ENCODE peak calls at places on chromosomes 7 and 10, in six cellular contexts. O, C, D, J, L and R are unnamed samples. For H3K9me3 and H3K4me1, the result is how much of the 10 kb centered on the place peaks cover.

GRCh38 chr10:119522747-119523426 is 19.6 kb downstream of the RGS10 start:
- DNase-seq in O (peak), C (no peak), D (no peak), J (no peak), L (no peak), R (no peak)

GRCh38 chr10:110138197-110138812 is 69.1 kb upstream of the MXI1 start:
- DNase-seq in O (no peak), C (no peak), D (peak), J (no peak), L (no peak), R (no peak)

GRCh38 chr10:71484352-71484751 is 87.6 kb downstream of the CDH23 start:
- DNase-seq in O (no peak), C (no peak), D (no peak), J (no peak), L (peak), R (no peak)

GRCh38 chr10:12041766-12042408 is 722 bp downstream of the UPF2 start:
- DNase-seq in O (no peak), C (no peak), D (peak), J (peak), L (no peak), R (no peak)

GRCh38 chr10:117541405-117541908 is 1.1 kb upstream of the EMX2 start:
- DNase-seq in O (no peak), C (no peak), D (no peak), J (no peak), L (no peak), R (peak)

GRCh38 chr7:51344406-51344805 is 27.8 kb upstream of the COBL start:
- DNase-seq in O (peak), C (no peak), D (no peak), J (no peak), L (no peak), R (no peak)

GRCh38 chr10:114694735-114695134 is 36.7 kb upstream of the ABLIM1 start:
- DNase-seq in O (no peak), C (no peak), D (peak), J (peak), L (no peak), R (no peak)

GRCh38 chr10:113424304-113424721 is 128.5 kb upstream of the HABP2 start:
- DNase-seq in O (no peak), C (no peak), D (no peak), J (no peak), L (peak), R (peak)

GRCh38 chr7:37982423-37982822 is 62.0 kb downstream of the EPDR1 start:
- DNase-seq in O (peak), C (no peak), D (no peak), J (no peak), L (no peak), R (peak)

GRCh38 chr10:51733061-51733460 is 33.7 kb upstream of the CSTF2T start:
- DNase-seq in O (no peak), C (no peak), D (no peak), J (no peak), L (no peak), R (no peak)

GRCh38 chr10:103254538-103255325 is 9.0 kb downstream of the RPEL1 start:
- DNase-seq in O (no peak), C (no peak), D (no peak), J (no peak), L (no peak), R (no peak)

GRCh38 chr7:17661982-17662585 is 278.2 kb downstream of the SNX13 start:
- DNase-seq in O (no peak), C (no peak), D (no peak), J (no peak), L (no peak), R (no peak)

GRCh38 chr7:4895766-4896165 is 12.2 kb upstream of the RADIL start:
- DNase-seq in O (no peak), C (no peak), D (no peak), J (no peak), L (no peak), R (no peak)

GRCh38 chr10:121413951-121414350 is 184.3 kb downstream of the FGFR2 start:
- DNase-seq in O (no peak), C (no peak), D (no peak), J (no peak), L (no peak), R (no peak)

GRCh38 chr10:98676895-98677294 is 230.2 kb upstream of the HPS1 start:
- DNase-seq in O (no peak), C (no peak), D (no peak), J (no peak), L (no peak), R (no peak)

GRCh38 chr10:23516530-23516929 is 77.7 kb downstream of the OTUD1 start:
- DNase-seq in O (no peak), C (no peak), D (no peak), J (no peak), L (no peak), R (no peak)

GRCh38 chr10:98572594-98572993 is 125.9 kb upstream of the HPS1 start:
- DNase-seq in O (no peak), C (no peak), D (no peak), J (no peak), L (no peak), R (no peak)

GRCh38 chr10:30581779-30582380 is 47.7 kb downstream of the LYZL2 start:
- DNase-seq in O (no peak), C (no peak), D (peak), J (peak), L (no peak), R (no peak)

GRCh38 chr10:131710142-131710861 is 190.5 kb upstream of the PPP2R2D start:
- DNase-seq in O (no peak), C (no peak), D (no peak), J (no peak), L (no peak), R (no peak)

GRCh38 chr10:17216217-17216900 is 11.7 kb upstream of the VIM start:
- DNase-seq in O (no peak), C (no peak), D (no peak), J (peak), L (no peak), R (peak)

GRCh38 chr10:129123428-129123827 is 343.6 kb upstream of the MGMT start:
- DNase-seq in O (no peak), C (no peak), D (no peak), J (no peak), L (no peak), R (no peak)

GRCh38 chr7:117157121-117157870 is 165.6 kb downstream of the WNT2 start:
- DNase-seq in O (peak), C (no peak), D (no peak), J (no peak), L (peak), R (peak)

GRCh38 chr7:18873674-18874341 is 243.6 kb downstream of the TWIST1 start:
- DNase-seq in O (no peak), C (no peak), D (no peak), J (no peak), L (no peak), R (no peak)

GRCh38 chr7:155680124-155680523 is 35.7 kb downstream of the RBM33 start:
- DNase-seq in O (no peak), C (no peak), D (no peak), J (no peak), L (no peak), R (no peak)

GRCh38 chr10:100970076-100970913 is 991 bp downstream of the SEMA4G start:
- DNase-seq in O (no peak), C (peak), D (peak), J (peak), L (no peak), R (no peak)

GRCh38 chr7:96998333-96998732 is 7.0 kb upstream of the DLX6 start:
- DNase-seq in O (no peak), C (no peak), D (no peak), J (no peak), L (no peak), R (no peak)

GRCh38 chr10:73992899-73993788 is 4.8 kb upstream of the VCL start:
- DNase-seq in O (no peak), C (no peak), D (no peak), J (no peak), L (no peak), R (no peak)

GRCh38 chr7:111679944-111680343 is 117.7 kb upstream of the IMMP2L start:
- DNase-seq in O (no peak), C (no peak), D (no peak), J (no peak), L (no peak), R (no peak)

GRCh38 chr7:25847331-25848070 is 304.5 kb upstream of the NFE2L3 start:
- DNase-seq in O (no peak), C (no peak), D (no peak), J (no peak), L (no peak), R (no peak)

GRCh38 chr10:128280271-128280670 is 154.0 kb upstream of the MKI67 start:
- DNase-seq in O (no peak), C (no peak), D (no peak), J (no peak), L (no peak), R (no peak)

GRCh38 chr10:60410970-60411369 is 21.3 kb upstream of the ANK3 start:
- DNase-seq in O (no peak), C (no peak), D (no peak), J (no peak), L (no peak), R (no peak)

GRCh38 chr7:97015279-97015678 is 9.4 kb downstream of the DLX5 start:
- DNase-seq in O (no peak), C (no peak), D (no peak), J (no peak), L (no peak), R (no peak)

GRCh38 chr7:17195576-17195975 is 102.9 kb upstream of the AHR start:
- DNase-seq in O (no peak), C (no peak), D (no peak), J (no peak), L (no peak), R (no peak)

GRCh38 chr7:17986826-17987225 is 40.8 kb downstream of the PRPS1L1 start:
- DNase-seq in O (no peak), C (no peak), D (no peak), J (no peak), L (no peak), R (no peak)

GRCh38 chr10:124917168-124917938 is 24.6 kb upstream of the ZRANB1 start:
- DNase-seq in O (peak), C (peak), D (peak), J (peak), L (peak), R (peak)

GRCh38 chr10:110006358-110007170 is 1.2 kb upstream of the ADD3 start:
- DNase-seq in O (peak), C (no peak), D (no peak), J (peak), L (peak), R (peak)

GRCh38 chr10:3570855-3571266 is 214.1 kb downstream of the KLF6 start:
- DNase-seq in O (no peak), C (no peak), D (no peak), J (no peak), L (peak), R (no peak)

GRCh38 chr7:50306491-50307367 is 2.2 kb downstream of the IKZF1 start:
- DNase-seq in O (no peak), C (no peak), D (peak), J (no peak), L (no peak), R (no peak)

GRCh38 chr7:152859781-152860191 is 100.2 kb downstream of the ACTR3B start:
- DNase-seq in O (no peak), C (no peak), D (peak), J (no peak), L (no peak), R (no peak)

DNA sequence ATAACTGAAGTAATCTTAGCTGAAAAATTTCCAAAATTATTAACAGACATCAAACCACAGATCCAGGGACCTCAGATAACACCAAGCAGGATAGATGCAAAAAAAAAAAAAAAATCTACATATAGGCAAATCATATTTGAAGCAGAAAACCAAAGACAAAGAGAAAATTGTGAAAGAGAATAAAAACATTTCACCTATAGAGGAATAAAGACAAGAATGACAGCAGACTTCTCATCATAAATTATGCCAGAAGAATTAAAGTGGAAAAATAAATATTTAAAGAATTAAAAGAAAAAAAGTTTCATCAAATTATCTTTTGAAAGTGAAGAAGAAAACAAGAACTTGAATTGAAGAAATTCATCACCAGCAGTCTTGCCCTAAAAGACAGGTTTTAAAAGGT is 467.5 kb downstream of the GPAM start:
- DNase-seq in O (no peak), C (no peak), D (no peak), J (no peak), L (no peak), R (no peak)
- H3K9me3 ChIP-seq in O (under half), C (under half), D (under half), J (under half), L (under half), R (under half)

DNA sequence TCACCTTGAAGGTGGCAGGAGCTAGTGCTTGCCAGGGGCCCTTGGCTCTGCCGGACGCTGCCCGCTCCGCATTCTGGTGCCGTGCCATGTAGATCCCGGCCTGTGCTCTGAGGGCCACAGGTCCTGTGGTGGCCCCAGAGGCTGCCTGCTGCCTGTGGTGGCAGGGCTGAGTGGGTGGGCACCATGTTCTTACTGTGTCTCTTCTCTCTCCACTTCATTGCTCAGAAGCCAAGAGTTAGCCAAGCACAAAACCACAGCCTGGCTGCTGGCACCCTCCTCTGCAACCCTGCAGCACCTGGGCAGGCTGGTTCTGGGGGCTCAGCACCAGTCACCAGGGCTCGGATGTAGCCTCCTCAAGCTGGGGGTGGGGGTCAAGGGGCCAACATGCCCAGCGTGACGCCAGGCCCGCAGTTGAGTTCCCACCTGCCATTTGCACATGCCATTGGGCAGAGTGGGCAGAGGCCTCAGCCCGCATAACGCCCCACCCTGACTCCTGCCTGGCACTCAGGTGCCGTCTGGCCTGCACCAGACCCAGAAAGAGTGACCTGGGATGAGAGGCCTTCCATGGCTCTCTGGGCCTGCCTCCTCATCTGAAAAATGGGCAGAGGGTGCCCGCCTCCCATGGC is 16.3 kb downstream of the ZMIZ1 start:
- DNase-seq in O (no peak), C (no peak), D (peak), J (no peak), L (no peak), R (no peak)
- H3K4me1 ChIP-seq in O (half or more), C (under half), D (half or more), J (under half), L (half or more), R (under half)

DNA sequence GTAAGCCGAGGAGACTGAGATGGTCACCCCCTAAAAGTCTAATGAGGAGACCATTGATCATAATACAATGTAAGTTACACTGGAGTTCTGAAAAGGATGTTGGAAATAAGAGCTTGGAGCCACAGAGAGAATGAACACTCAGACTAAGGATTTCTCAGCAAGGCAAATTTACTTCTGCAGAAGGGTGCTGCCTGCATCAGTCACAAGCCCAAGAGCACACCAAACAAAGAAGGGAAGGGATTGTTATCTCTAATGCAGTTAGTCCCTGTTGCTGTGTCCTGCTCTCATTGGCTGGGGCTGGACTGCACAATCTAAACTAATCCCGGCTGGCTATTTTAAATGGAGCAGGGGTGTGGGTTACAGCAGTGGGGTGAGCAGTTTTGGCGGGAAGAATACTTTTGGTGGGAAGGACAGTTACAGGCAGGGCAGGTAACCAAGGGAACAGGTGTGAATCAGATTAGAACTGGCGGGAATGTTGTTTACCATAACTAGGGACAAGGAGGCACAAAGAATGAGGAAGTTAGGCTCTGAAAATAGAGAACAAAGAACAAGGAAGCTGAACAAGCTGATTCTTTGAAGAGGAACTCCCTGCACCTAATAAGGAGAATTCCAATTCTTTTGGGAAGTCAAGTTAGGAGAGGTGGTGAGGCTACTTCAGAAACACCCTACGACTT is 30.3 kb upstream of the TRIM24 start:
- DNase-seq in O (no peak), C (no peak), D (no peak), J (no peak), L (no peak), R (no peak)
- H3K9me3 ChIP-seq in O (under half), C (under half), D (under half), J (under half), L (under half), R (under half)

GRCh38 chr10:68103237-68103866 is 5.9 kb upstream of the MYPN start:
- DNase-seq in O (no peak), C (no peak), D (no peak), J (no peak), L (no peak), R (no peak)
- H3K4me1 ChIP-seq in O (under half), C (under half), D (under half), J (under half), L (under half), R (under half)

DNA sequence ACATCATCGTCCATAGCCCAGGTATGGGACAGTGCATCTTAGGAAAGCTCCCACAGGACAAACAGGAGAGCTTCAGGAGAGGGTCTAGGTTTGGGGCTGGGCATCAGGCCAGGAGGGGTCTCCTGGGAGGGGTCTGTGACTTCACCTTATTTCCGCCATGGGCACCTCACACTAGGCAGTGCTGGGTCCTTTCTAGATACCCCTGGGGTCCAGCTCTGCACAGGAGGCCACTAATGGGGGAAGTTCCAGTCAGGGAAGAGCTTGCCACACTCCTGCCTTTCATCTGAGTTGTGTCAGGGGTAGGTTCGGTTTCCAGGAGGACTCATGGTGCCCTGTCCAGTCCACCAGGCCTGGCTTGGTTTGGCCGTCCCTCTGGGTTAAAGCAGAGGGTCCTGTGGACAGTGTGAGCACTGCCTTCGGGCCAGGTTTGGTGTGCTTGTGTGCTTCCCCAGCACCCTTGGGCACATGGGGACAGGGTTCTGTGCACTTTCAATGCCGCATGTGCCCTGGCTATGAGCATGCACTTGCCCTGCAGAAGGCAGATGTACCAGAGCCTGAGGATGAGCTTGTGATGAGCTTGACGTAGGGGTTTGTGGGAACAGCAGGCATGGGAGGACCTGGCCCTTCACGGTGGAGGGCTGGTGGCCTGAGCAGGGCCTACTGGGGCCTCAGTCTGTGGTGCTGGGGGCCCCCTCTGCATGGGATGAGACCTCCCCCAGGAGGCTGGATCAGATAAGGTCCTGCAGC is 377.7 kb upstream of the NUPR2 start:
- DNase-seq in O (no peak), C (no peak), D (no peak), J (no peak), L (no peak), R (no peak)
- H3K9me3 ChIP-seq in O (under half), C (under half), D (under half), J (under half), L (under half), R (under half)

GRCh38 chr7:44636041-44636580 is 29.7 kb downstream of the OGDH start:
- DNase-seq in O (no peak), C (no peak), D (no peak), J (no peak), L (no peak), R (no peak)
- H3K4me1 ChIP-seq in O (under half), C (half or more), D (under half), J (half or more), L (half or more), R (under half)

DNA sequence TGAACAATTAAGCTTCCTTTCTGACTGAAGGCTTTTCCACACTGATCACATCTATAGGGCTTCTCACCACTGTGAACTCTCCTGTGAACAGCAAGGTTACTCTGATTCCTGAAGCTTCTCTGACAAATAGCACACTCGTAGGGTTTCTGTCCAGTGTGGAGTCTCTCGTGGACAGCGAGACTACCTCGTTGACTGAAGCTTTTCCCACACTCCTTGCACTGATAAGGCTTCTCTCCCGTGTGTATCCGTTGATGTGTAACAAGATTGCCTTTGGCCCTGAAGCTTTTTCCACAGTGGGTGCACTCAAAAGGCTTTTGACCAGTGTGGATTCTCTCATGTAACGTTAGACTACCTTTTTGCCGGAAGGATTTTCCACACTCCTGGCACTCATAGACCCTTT is 4.4 kb downstream of the ZNF32 start:
- DNase-seq in O (no peak), C (no peak), D (peak), J (no peak), L (no peak), R (no peak)
- H3K9me3 ChIP-seq in O (under half), C (under half), D (half or more), J (half or more), L (under half), R (half or more)